ENCODE peak calls at places on chromosomes 7 and 10, in seven cellular contexts. One of them, this sample, is unnamed.

GRCh38 chr7:141752634-141753033 is 11.3 kb upstream of the TAS2R3 start:
- DNase-seq in K562: peak; percentile 40
- DNase-seq in HCT116: no peak
- DNase-seq in H1: no peak
- DNase-seq in GM12878: no peak
- DNase-seq in SK-N-SH: no peak
- DNase-seq in HepG2: no peak
- DNase-seq in this sample: peak; percentile 7

GRCh38 chr10:132274581-132274980 is 33.2 kb downstream of the STK32C start:
- DNase-seq in GM12878: no peak
- DNase-seq in H1: no peak
- DNase-seq in K562: no peak
- DNase-seq in HCT116: no peak
- DNase-seq in SK-N-SH: no peak
- DNase-seq in HepG2: no peak
- DNase-seq in this sample: no peak

GRCh38 chr7:38748056-38748610 is 117.0 kb upstream of the AMPH start:
- DNase-seq in HCT116: no peak
- DNase-seq in HepG2: no peak
- DNase-seq in SK-N-SH: peak; percentile 16
- DNase-seq in H1: no peak
- DNase-seq in GM12878: no peak
- DNase-seq in K562: no peak
- DNase-seq in this sample: no peak

GRCh38 chr7:124737760-124738159 is 27.8 kb downstream of the GPR37 start:
- DNase-seq in HCT116: no peak
- DNase-seq in SK-N-SH: no peak
- DNase-seq in K562: no peak
- DNase-seq in GM12878: no peak
- DNase-seq in HepG2: no peak
- DNase-seq in H1: no peak
- DNase-seq in this sample: no peak

GRCh38 chr7:106111671-106112117 is 418 bp downstream of the SYPL1 start:
- DNase-seq in HCT116: peak; percentile 26
- DNase-seq in SK-N-SH: peak; percentile 93
- DNase-seq in GM12878: no peak
- DNase-seq in HepG2: peak; percentile 10
- DNase-seq in K562: no peak
- DNase-seq in H1: no peak
- DNase-seq in this sample: peak; percentile 82

GRCh38 chr10:7409045-7409731 is 1.6 kb downstream of the SFMBT2 start:
- DNase-seq in SK-N-SH: peak; percentile 74
- DNase-seq in K562: peak; percentile 71
- DNase-seq in HCT116: no peak
- DNase-seq in H1: no peak
- DNase-seq in HepG2: no peak
- DNase-seq in GM12878: peak; percentile 51
- DNase-seq in this sample: peak; percentile 46

GRCh38 chr10:24730811-24731210 is 7.1 kb upstream of the ARHGAP21 start:
- DNase-seq in K562: no peak
- DNase-seq in H1: no peak
- DNase-seq in HCT116: no peak
- DNase-seq in GM12878: no peak
- DNase-seq in HepG2: no peak
- DNase-seq in SK-N-SH: no peak
- DNase-seq in this sample: no peak

GRCh38 chr7:2522780-2523433 is 3.3 kb downstream of the LFNG start:
- DNase-seq in HCT116: peak; percentile 56
- DNase-seq in H1: no peak
- DNase-seq in K562: no peak
- DNase-seq in GM12878: no peak
- DNase-seq in SK-N-SH: no peak
- DNase-seq in HepG2: peak; percentile 71
- DNase-seq in this sample: peak; percentile 77

GRCh38 chr7:94043299-94043698 is 39.1 kb upstream of the BET1 start:
- DNase-seq in HCT116: no peak
- DNase-seq in HepG2: no peak
- DNase-seq in K562: no peak
- DNase-seq in H1: no peak
- DNase-seq in GM12878: no peak
- DNase-seq in SK-N-SH: no peak
- DNase-seq in this sample: no peak

GRCh38 chr10:13517675-13518074 is 11.1 kb downstream of the BEND7 start:
- DNase-seq in SK-N-SH: no peak
- DNase-seq in H1: no peak
- DNase-seq in HepG2: no peak
- DNase-seq in HCT116: no peak
- DNase-seq in K562: no peak
- DNase-seq in GM12878: no peak
- DNase-seq in this sample: no peak
- TF ChIP-seq JUND in SK-N-SH: no peak
- TF ChIP-seq JUND in H1: no peak
- TF ChIP-seq JUND in HepG2: no peak
- TF ChIP-seq JUND in HCT116: no peak
- TF ChIP-seq JUND in K562: no peak
- TF ChIP-seq JUND in GM12878: no peak
- TF ChIP-seq JUND in this sample: no peak

GRCh38 chr7:151012031-151012692 is 12.1 kb downstream of the ATG9B start:
- DNase-seq in HepG2: peak; percentile 70
- DNase-seq in HCT116: no peak
- DNase-seq in H1: no peak
- DNase-seq in GM12878: no peak
- DNase-seq in SK-N-SH: no peak
- DNase-seq in K562: no peak
- DNase-seq in this sample: no peak
- TF ChIP-seq JUND in HepG2: no peak
- TF ChIP-seq JUND in HCT116: no peak
- TF ChIP-seq JUND in H1: no peak
- TF ChIP-seq JUND in GM12878: no peak
- TF ChIP-seq JUND in SK-N-SH: no peak
- TF ChIP-seq JUND in K562: no peak
- TF ChIP-seq JUND in this sample: no peak

GRCh38 chr10:121084029-121084674 is 233.0 kb downstream of the WDR11 start:
- DNase-seq in GM12878: no peak
- DNase-seq in SK-N-SH: peak; percentile 22
- DNase-seq in K562: no peak
- DNase-seq in HepG2: no peak
- DNase-seq in H1: no peak
- DNase-seq in HCT116: no peak
- DNase-seq in this sample: no peak

GRCh38 chr10:121087129-121087528 is 236.0 kb downstream of the WDR11 start:
- DNase-seq in H1: no peak
- DNase-seq in HCT116: no peak
- DNase-seq in SK-N-SH: peak; percentile 14
- DNase-seq in HepG2: no peak
- DNase-seq in K562: no peak
- DNase-seq in GM12878: no peak
- DNase-seq in this sample: no peak

GRCh38 chr10:121084675-121085070 is 233.5 kb downstream of the WDR11 start:
- DNase-seq in H1: no peak
- DNase-seq in HCT116: no peak
- DNase-seq in HepG2: no peak
- DNase-seq in SK-N-SH: no peak
- DNase-seq in GM12878: no peak
- DNase-seq in K562: no peak
- DNase-seq in this sample: no peak

GRCh38 chr10:121087688-121088087 is 236.5 kb downstream of the WDR11 start:
- DNase-seq in K562: no peak
- DNase-seq in GM12878: no peak
- DNase-seq in H1: no peak
- DNase-seq in HepG2: no peak
- DNase-seq in SK-N-SH: no peak
- DNase-seq in HCT116: no peak
- DNase-seq in this sample: no peak

DNA sequence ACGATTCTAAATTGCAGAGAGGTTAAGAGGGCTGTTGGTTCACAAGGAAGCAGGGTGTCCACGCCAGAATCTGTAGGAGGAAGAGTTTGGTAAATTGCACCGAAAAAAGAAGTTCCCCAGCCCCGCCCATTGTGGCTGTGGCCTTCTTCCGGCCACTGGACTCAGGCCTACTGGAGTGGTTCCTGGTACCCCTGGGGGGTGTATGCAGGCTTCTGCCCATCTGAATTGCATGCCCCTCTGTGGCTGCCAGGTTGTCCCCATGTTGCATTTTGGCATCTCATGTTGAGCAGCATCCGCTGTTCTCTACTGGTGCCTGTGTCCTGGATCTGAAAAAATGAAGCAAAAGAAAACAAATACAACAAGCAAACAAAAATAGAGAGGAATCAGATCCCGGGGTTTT is 234.2 kb downstream of the WDR11 start:
- DNase-seq in GM12878: no peak
- DNase-seq in H1: no peak
- DNase-seq in K562: no peak
- DNase-seq in HepG2: no peak
- DNase-seq in SK-N-SH: no peak
- DNase-seq in HCT116: no peak
- DNase-seq in this sample: no peak
- TF ChIP-seq JUND in GM12878: no peak
- TF ChIP-seq JUND in H1: no peak
- TF ChIP-seq JUND in K562: no peak
- TF ChIP-seq JUND in HepG2: no peak
- TF ChIP-seq JUND in SK-N-SH: no peak
- TF ChIP-seq JUND in HCT116: no peak
- TF ChIP-seq JUND in this sample: no peak

DNA sequence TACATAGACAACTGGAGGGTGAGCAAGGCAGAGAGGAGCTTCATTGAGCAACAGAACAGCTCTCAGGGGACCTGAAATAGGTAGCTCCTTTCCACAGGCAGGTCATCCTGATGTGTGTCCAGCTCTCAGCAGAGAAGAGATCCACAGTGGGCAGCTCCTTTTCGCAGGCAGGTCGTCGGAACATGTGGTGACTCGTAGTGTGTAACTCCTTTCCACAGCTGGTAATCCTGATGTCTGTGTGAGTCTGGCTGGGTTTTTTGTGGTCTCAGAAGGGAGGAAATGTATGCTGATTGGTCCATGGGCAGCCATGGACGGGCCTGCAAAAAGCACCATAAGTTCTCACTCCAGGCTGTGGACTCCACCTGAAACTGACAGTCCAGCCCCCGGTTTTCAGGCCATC is 24.4 kb upstream of the TES start:
- DNase-seq in HCT116: no peak
- DNase-seq in SK-N-SH: no peak
- DNase-seq in HepG2: no peak
- DNase-seq in H1: no peak
- DNase-seq in GM12878: no peak
- DNase-seq in K562: no peak
- DNase-seq in this sample: no peak
- TF ChIP-seq JUND in HCT116: no peak
- TF ChIP-seq JUND in SK-N-SH: no peak
- TF ChIP-seq JUND in HepG2: no peak
- TF ChIP-seq JUND in H1: no peak
- TF ChIP-seq JUND in GM12878: no peak
- TF ChIP-seq JUND in K562: no peak
- TF ChIP-seq JUND in this sample: no peak

GRCh38 chr10:107440741-107441140 is 276.2 kb upstream of the SORCS1 start:
- DNase-seq in K562: no peak
- DNase-seq in SK-N-SH: no peak
- DNase-seq in HCT116: no peak
- DNase-seq in H1: no peak
- DNase-seq in GM12878: no peak
- DNase-seq in HepG2: no peak
- DNase-seq in this sample: no peak

GRCh38 chr10:107437921-107438320 is 273.4 kb upstream of the SORCS1 start:
- DNase-seq in HepG2: no peak
- DNase-seq in K562: no peak
- DNase-seq in SK-N-SH: no peak
- DNase-seq in GM12878: no peak
- DNase-seq in HCT116: no peak
- DNase-seq in H1: no peak
- DNase-seq in this sample: no peak

GRCh38 chr10:107444443-107444842 is 279.9 kb upstream of the SORCS1 start:
- DNase-seq in H1: no peak
- DNase-seq in GM12878: no peak
- DNase-seq in SK-N-SH: no peak
- DNase-seq in K562: no peak
- DNase-seq in HepG2: no peak
- DNase-seq in HCT116: no peak
- DNase-seq in this sample: no peak

GRCh38 chr10:107443817-107444216 is 279.3 kb upstream of the SORCS1 start:
- DNase-seq in HCT116: no peak
- DNase-seq in SK-N-SH: no peak
- DNase-seq in GM12878: no peak
- DNase-seq in K562: no peak
- DNase-seq in HepG2: no peak
- DNase-seq in H1: no peak
- DNase-seq in this sample: no peak

GRCh38 chr10:107442035-107442505 is 277.6 kb upstream of the SORCS1 start:
- DNase-seq in SK-N-SH: no peak
- DNase-seq in H1: no peak
- DNase-seq in HepG2: no peak
- DNase-seq in K562: no peak
- DNase-seq in HCT116: no peak
- DNase-seq in GM12878: peak; percentile 68
- DNase-seq in this sample: no peak
- TF ChIP-seq JUND in SK-N-SH: no peak
- TF ChIP-seq JUND in H1: no peak
- TF ChIP-seq JUND in HepG2: no peak
- TF ChIP-seq JUND in K562: no peak
- TF ChIP-seq JUND in HCT116: no peak
- TF ChIP-seq JUND in GM12878: peak; percentile 86
- TF ChIP-seq JUND in this sample: no peak

DNA sequence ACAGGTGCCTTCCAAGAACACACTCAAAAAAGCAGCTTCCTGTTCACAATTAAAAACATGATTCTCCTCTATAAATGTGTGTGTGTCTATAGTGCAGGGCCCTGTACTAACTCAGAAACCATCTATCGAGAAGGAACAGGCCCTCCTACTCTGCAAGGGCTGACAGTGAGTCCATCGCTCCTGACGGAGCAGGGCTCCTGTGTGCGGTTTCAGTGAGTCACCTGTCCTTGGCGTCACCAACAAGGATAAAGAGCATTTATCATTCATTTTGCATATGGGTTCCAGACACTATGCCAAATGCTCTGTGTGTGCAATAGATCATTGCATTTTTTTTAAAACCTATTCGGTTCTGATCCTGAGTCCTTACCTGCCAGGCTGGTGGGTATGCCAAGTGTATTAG is 63.7 kb downstream of the TACC2 start:
- DNase-seq in HepG2: no peak
- DNase-seq in K562: no peak
- DNase-seq in HCT116: no peak
- DNase-seq in H1: no peak
- DNase-seq in GM12878: no peak
- DNase-seq in SK-N-SH: no peak
- DNase-seq in this sample: no peak
- TF ChIP-seq JUND in HepG2: no peak
- TF ChIP-seq JUND in K562: no peak
- TF ChIP-seq JUND in HCT116: no peak
- TF ChIP-seq JUND in H1: no peak
- TF ChIP-seq JUND in GM12878: no peak
- TF ChIP-seq JUND in SK-N-SH: no peak
- TF ChIP-seq JUND in this sample: no peak

GRCh38 chr10:97718659-97719142 is 5.2 kb downstream of the MARVELD1 start:
- DNase-seq in HCT116: peak; percentile 75
- DNase-seq in H1: no peak
- DNase-seq in K562: no peak
- DNase-seq in HepG2: peak; percentile 61
- DNase-seq in SK-N-SH: peak; percentile 49
- DNase-seq in GM12878: no peak
- DNase-seq in this sample: peak; percentile 95
- TF ChIP-seq JUND in HCT116: peak; percentile 52
- TF ChIP-seq JUND in H1: no peak
- TF ChIP-seq JUND in K562: no peak
- TF ChIP-seq JUND in HepG2: no peak
- TF ChIP-seq JUND in SK-N-SH: no peak
- TF ChIP-seq JUND in GM12878: no peak
- TF ChIP-seq JUND in this sample: no peak

This sample was measured in T47D.